ENCODE peak calls at places on chromosome 20, in eight cellular contexts. N is central memory CD4-positive, alpha-beta T cell; D is NCI-H226; H is bronchial epithelial cell; M is stimulated activated CD8-positive, alpha-beta memory T cell treated with anti-CD3 and anti-CD28 coated beads, Interleukin-4, amount 100 ng/mL, for 1 hour; O is naive thymus-derived CD4-positive, alpha-beta T cell; I is progenitor cell of endocrine pancreas; F is NCI-H345. W is an unnamed sample.

GRCh38 chr20:36279362-36279761 is 26.8 kb upstream of the DLGAP4 start:
- DNase-seq in F (no peak), D (no peak), I (no peak), N (no peak), M (no peak), H (no peak), O (no peak), W (no peak)

GRCh38 chr20:19981091-19981490 is 36.1 kb upstream of the NAA20 start:
- DNase-seq in I (no peak), D (peak), H (no peak), O (no peak), F (no peak), N (no peak), M (no peak), W (no peak)

GRCh38 chr20:63074631-63075030 is 67.9 kb upstream of the BHLHE23 start:
- DNase-seq in H (no peak), N (no peak), F (no peak), M (no peak), I (no peak), O (no peak), D (no peak), W (no peak)

GRCh38 chr20:32564921-32565734 is 20.0 kb downstream of the NOL4L start:
- DNase-seq in N (no peak), I (no peak), O (no peak), D (no peak), H (no peak), F (no peak), M (no peak), W (no peak)

GRCh38 chr20:51529758-51530157 is 12.8 kb downstream of the NFATC2 start:
- DNase-seq in M (no peak), D (peak), N (peak), F (no peak), I (no peak), O (no peak), H (no peak), W (no peak)

GRCh38 chr20:45052698-45053440 is 48.1 kb downstream of the KCNS1 start:
- DNase-seq in H (no peak), F (no peak), D (no peak), I (no peak), N (peak), M (no peak), O (peak), W (no peak)

GRCh38 chr20:53960586-53961386 is 109.6 kb downstream of the BCAS1 start:
- DNase-seq in D (no peak), F (no peak), O (no peak), H (no peak), N (no peak), I (no peak), M (no peak), W (no peak)

GRCh38 chr20:25310268-25310920 is 62.5 kb downstream of the PYGB start:
- DNase-seq in I (no peak), D (peak), H (peak), F (peak), M (peak), O (peak), N (peak), W (peak)

GRCh38 chr20:58605292-58606065 is 45.6 kb upstream of the STX16 start:
- DNase-seq in O (no peak), H (no peak), F (no peak), I (no peak), D (no peak), N (no peak), M (no peak), W (no peak)

GRCh38 chr20:13462091-13462490 is 176.6 kb downstream of the TASP1 start:
- DNase-seq in I (no peak), H (no peak), D (no peak), F (no peak), M (no peak), N (no peak), O (no peak), W (no peak)

GRCh38 chr20:58053391-58054055 is 174.9 kb downstream of the ANKRD60 start:
- DNase-seq in I (no peak), H (no peak), N (no peak), O (no peak), M (no peak), D (no peak), F (no peak), W (no peak)

GRCh38 chr20:64161595-64162238 is 2.5 kb upstream of the MYT1 start:
- DNase-seq in O (peak), F (no peak), H (peak), N (peak), M (no peak), I (peak), D (peak), W (peak)

GRCh38 chr20:20820780-20821495 is 108.5 kb upstream of the RALGAPA2 start:
- DNase-seq in H (no peak), I (no peak), M (no peak), O (no peak), F (no peak), D (no peak), N (no peak), W (no peak)

GRCh38 chr20:22729180-22729579 is 144.8 kb upstream of the FOXA2 start:
- DNase-seq in O (no peak), I (no peak), M (no peak), D (no peak), N (no peak), H (no peak), F (no peak), W (no peak)

GRCh38 chr20:6714202-6714800 is 53.2 kb upstream of the BMP2 start:
- DNase-seq in N (no peak), I (no peak), F (no peak), O (no peak), H (peak), D (no peak), M (no peak), W (peak)

GRCh38 chr20:50292324-50293243 is 102.0 kb downstream of the CEBPB start:
- DNase-seq in N (no peak), I (no peak), D (peak), F (no peak), H (peak), O (no peak), M (no peak), W (no peak)

GRCh38 chr20:59466107-59466815 is 138.1 kb upstream of the PHACTR3 start:
- DNase-seq in H (no peak), I (no peak), N (no peak), D (no peak), O (no peak), M (no peak), F (no peak), W (no peak)

GRCh38 chr20:61886721-61887658 is 178.7 kb downstream of the TAF4 start:
- DNase-seq in O (peak), F (peak), H (peak), D (peak), I (peak), M (no peak), N (peak), W (peak)

GRCh38 chr20:50230871-50231270 is 40.2 kb downstream of the CEBPB start:
- DNase-seq in H (no peak), N (no peak), O (no peak), F (peak), D (no peak), M (no peak), I (no peak), W (no peak)

GRCh38 chr20:20837574-20838021 is 125.2 kb upstream of the RALGAPA2 start:
- DNase-seq in F (peak), N (no peak), D (no peak), O (peak), H (peak), M (no peak), I (peak), W (no peak)

GRCh38 chr20:51958636-51959542 is 156.6 kb upstream of the SALL4 start:
- DNase-seq in I (no peak), O (no peak), F (no peak), H (no peak), N (no peak), M (no peak), D (no peak), W (no peak)